ENCODE peak calls at places on chromosomes 12 and 14, in eight cellular contexts. Y is NCI-H1105 treated with DMSO at 0.1 percent for 48 hours; T is activated T-cell treated with anti-CD3 and anti-CD28 coated beads for 1 hour; N is GM23248; X is hypothalamus; D is 8988T; Z is heart left ventricle; G is activated naive CD8-positive, alpha-beta T cell treated with anti-CD3 and anti-CD28 coated beads, Interleukin-2, amount 50 U/mL, for 16 hours. W is an unnamed sample.

GRCh38 chr12:81564237-81564636 is 194.9 kb downstream of the PPFIA2 start:
- DNase-seq in Y (no peak), T (no peak), N (no peak), X (no peak), D (no peak), Z (no peak), G (no peak), W (no peak)

GRCh38 chr12:130870442-130871285 is 1.2 kb upstream of the RAN start:
- DNase-seq in Y (no peak), T (peak; percentile 37), N (peak; percentile 98), X (peak; percentile 54), D (peak; percentile 89), Z (peak; percentile 84), G (peak; percentile 34), W (no peak)

GRCh38 chr12:4562034-4562657 is at the start of gene DYRK4:
- DNase-seq in Y (peak; percentile 62), T (no peak), N (peak; percentile 74), X (peak; percentile 44), D (no peak), Z (peak; percentile 81), G (no peak), W (peak; percentile 72)

GRCh38 chr12:101933866-101934514 is 56.6 kb downstream of the DRAM1 start:
- DNase-seq in Y (no peak), T (no peak), N (no peak), X (no peak), D (no peak), Z (no peak), G (no peak), W (no peak)

GRCh38 chr14:28577187-28577586 is 189.4 kb upstream of the FOXG1 start:
- DNase-seq in Y (no peak), T (no peak), N (no peak), X (no peak), D (no peak), Z (no peak), G (no peak), W (no peak)

GRCh38 chr12:52216807-52217206 is 16.2 kb upstream of the KRT7 start:
- DNase-seq in Y (no peak), T (no peak), N (no peak), X (no peak), D (no peak), Z (no peak), G (no peak), W (no peak)

GRCh38 chr14:36361210-36361853 is 40.9 kb upstream of the MBIP start:
- DNase-seq in Y (no peak), T (no peak), N (no peak), X (no peak), D (no peak), Z (no peak), G (no peak), W (no peak)

GRCh38 chr14:65478596-65478995 is 66.1 kb downstream of the FUT8 start:
- DNase-seq in Y (peak; percentile 68), T (no peak), N (peak; percentile 74), X (no peak), D (no peak), Z (no peak), G (no peak), W (peak; percentile 62)

GRCh38 chr12:132639996-132640520 is 21.5 kb downstream of the P2RX2 start:
- DNase-seq in Y (no peak), T (no peak), N (no peak), X (no peak), D (no peak), Z (no peak), G (no peak), W (no peak)

GRCh38 chr12:94779520-94779919 is 129.2 kb upstream of the TMCC3 start:
- DNase-seq in Y (no peak), T (no peak), N (no peak), X (no peak), D (no peak), Z (no peak), G (no peak), W (no peak)

GRCh38 chr12:60935981-60936761 is 1324.0 kb upstream of the USP15 start:
- DNase-seq in Y (no peak), T (no peak), N (no peak), X (no peak), D (no peak), Z (no peak), G (no peak), W (no peak)

GRCh38 chr12:59134750-59135149 is 214.4 kb upstream of the LRIG3 start:
- DNase-seq in Y (no peak), T (no peak), N (no peak), X (no peak), D (no peak), Z (no peak), G (no peak), W (no peak)

GRCh38 chr12:16884056-16884455 is 278.1 kb upstream of the LMO3 start:
- DNase-seq in Y (no peak), T (no peak), N (no peak), X (no peak), D (no peak), Z (no peak), G (no peak), W (no peak)

GRCh38 chr14:65359503-65359902 is 53.0 kb upstream of the FUT8 start:
- DNase-seq in Y (no peak), T (no peak), N (peak; percentile 7), X (no peak), D (no peak), Z (no peak), G (no peak), W (no peak)

GRCh38 chr12:54173066-54173726 is 15.6 kb downstream of the SMUG1 start:
- DNase-seq in Y (peak; percentile 45), T (no peak), N (peak; percentile 76), X (peak; percentile 6), D (peak; percentile 49), Z (no peak), G (peak; percentile 4), W (peak; percentile 60)

GRCh38 chr12:92466391-92467305 is 236.1 kb upstream of the PLEKHG7 start:
- DNase-seq in Y (peak; percentile 9), T (no peak), N (no peak), X (no peak), D (no peak), Z (no peak), G (no peak), W (peak; percentile 68)

GRCh38 chr12:33988888-33989287 is 33.4 kb upstream of the ALG10 start:
- DNase-seq in Y (no peak), T (no peak), N (no peak), X (no peak), D (no peak), Z (no peak), G (no peak), W (no peak)

GRCh38 chr12:54258286-54258685 is 21.6 kb downstream of the CBX5 start:
- DNase-seq in Y (no peak), T (no peak), N (peak; percentile 66), X (no peak), D (no peak), Z (no peak), G (no peak), W (no peak)

GRCh38 chr12:68686595-68687521 is at the start of gene NUP107:
- DNase-seq in Y (peak; percentile 96), T (peak; percentile 99), N (peak; percentile 99), X (peak; percentile 93), D (peak; percentile 60), Z (peak; percentile 99), G (peak; percentile 94), W (peak; percentile 95)

GRCh38 chr12:72273499-72273837 is 1.3 kb downstream of the TRHDE start:
- DNase-seq in Y (no peak), T (no peak), N (no peak), X (no peak), D (no peak), Z (no peak), G (no peak), W (no peak)

GRCh38 chr14:73786942-73787759 is 64.5 kb upstream of the PTGR2 start:
- DNase-seq in Y (peak; percentile 10), T (peak; percentile 48), N (peak; percentile 76), X (peak; percentile 66), D (no peak), Z (peak; percentile 70), G (no peak), W (no peak)

GRCh38 chr14:91330846-91331245 is 86.3 kb upstream of the GPR68 start:
- DNase-seq in Y (no peak), T (no peak), N (no peak), X (no peak), D (no peak), Z (no peak), G (no peak), W (no peak)

GRCh38 chr14:34766611-34767010 is 52.2 kb upstream of the CFL2 start:
- DNase-seq in Y (no peak), T (no peak), N (peak; percentile 49), X (no peak), D (no peak), Z (no peak), G (no peak), W (no peak)

GRCh38 chr12:120669055-120669828 is 17.7 kb upstream of the MLEC start:
- DNase-seq in Y (no peak), T (no peak), N (peak; percentile 83), X (no peak), D (no peak), Z (no peak), G (no peak), W (no peak)

GRCh38 chr12:116727902-116728301 is 10.0 kb downstream of the SPRING1 start:
- DNase-seq in Y (no peak), T (no peak), N (no peak), X (no peak), D (no peak), Z (no peak), G (no peak), W (no peak)

GRCh38 chr12:18690653-18691052 is 47.2 kb downstream of the PLCZ1 start:
- DNase-seq in Y (no peak), T (no peak), N (peak; percentile 94), X (no peak), D (peak; percentile 14), Z (no peak), G (no peak), W (no peak)

GRCh38 chr12:26010293-26010821 is 51.9 kb downstream of the RASSF8 start:
- DNase-seq in Y (peak; percentile 29), T (no peak), N (peak; percentile 43), X (no peak), D (no peak), Z (no peak), G (no peak), W (no peak)

GRCh38 chr14:65357091-65357490 is 55.4 kb upstream of the FUT8 start:
- DNase-seq in Y (no peak), T (no peak), N (no peak), X (no peak), D (no peak), Z (no peak), G (no peak), W (no peak)

GRCh38 chr14:77024171-77024627 is 4.3 kb downstream of the IRF2BPL start:
- DNase-seq in Y (peak; percentile 70), T (peak; percentile 44), N (peak; percentile 68), X (no peak), D (no peak), Z (peak; percentile 58), G (no peak), W (peak; percentile 61)

GRCh38 chr12:70267550-70267949 is 24.3 kb downstream of the CNOT2 start:
- DNase-seq in Y (no peak), T (no peak), N (peak; percentile 26), X (no peak), D (no peak), Z (no peak), G (no peak), W (no peak)

GRCh38 chr12:66049538-66050282 is 80.8 kb downstream of the LLPH start:
- DNase-seq in Y (no peak), T (no peak), N (no peak), X (no peak), D (no peak), Z (no peak), G (no peak), W (no peak)

GRCh38 chr12:114848661-114849060 is 164.7 kb upstream of the TBX3 start:
- DNase-seq in Y (no peak), T (no peak), N (peak; percentile 95), X (no peak), D (no peak), Z (no peak), G (no peak), W (no peak)

GRCh38 chr14:98162829-98163228 is 1109.2 kb downstream of the BCL11B start:
- DNase-seq in Y (no peak), T (no peak), N (no peak), X (no peak), D (no peak), Z (no peak), G (no peak), W (no peak)

GRCh38 chr14:33376510-33376909 is 437.8 kb downstream of the NPAS3 start:
- DNase-seq in Y (peak; percentile 23), T (no peak), N (no peak), X (no peak), D (no peak), Z (no peak), G (no peak), W (no peak)

W was measured in NCI-H748 treated with DMSO at 0.1 percent for 48 hours.